ENCODE peak calls at places on chromosomes 16 and 17, in ten cellular contexts. S is HuH-7.5; M is C1 segment of cervical spinal cord; N is tibial nerve; E is stimulated activated CD8-positive, alpha-beta memory T cell treated with anti-CD3 and anti-CD28 coated beads, Interleukin-7, amount 100 ng/mL, for 1 hour; I is activated T-cell treated with anti-CD3 and anti-CD28 coated beads, Interleukin-2, amount 50 U/mL, for 48 hours; X is heart right ventricle; K is AG08395; G is AG20443; Q is pancreas. R is an unnamed sample.
A peak's percentile ranks its signal among the peaks of the same experiment; 100 is the strongest.

GRCh38 chr16:75204410-75204758 is 2.6 kb downstream of the CTRB2 start:
- DNase-seq in S (no peak), G (no peak), N (no peak), K (no peak), Q (peak; percentile 26), M (no peak), E (no peak), I (no peak), X (no peak), R (no peak)

GRCh38 chr17:41800601-41801373 is 11.0 kb downstream of the P3H4 start:
- DNase-seq in X (no peak), G (peak; percentile 78), K (no peak), I (no peak), N (no peak), Q (no peak), M (no peak), S (peak; percentile 4), E (no peak), R (no peak)

GRCh38 chr17:78787444-78787843 is 5.4 kb upstream of the CYTH1 start:
- DNase-seq in S (no peak), K (no peak), X (no peak), M (no peak), Q (no peak), G (no peak), I (no peak), E (no peak), N (no peak), R (no peak)

GRCh38 chr17:29390856-29391631 is 881 bp downstream of the TAOK1 start:
- DNase-seq in E (no peak), S (peak; percentile 35), Q (peak; percentile 20), G (peak; percentile 9), X (peak; percentile 15), M (peak; percentile 49), I (peak; percentile 43), N (peak; percentile 14), K (no peak), R (no peak)

GRCh38 chr16:14300631-14301149 is 229.6 kb downstream of the MRTFB start:
- DNase-seq in Q (peak; percentile 76), K (peak; percentile 79), G (peak; percentile 83), M (peak; percentile 51), N (peak; percentile 77), E (no peak), I (peak; percentile 54), X (peak; percentile 78), S (peak; percentile 71), R (peak; percentile 18)

GRCh38 chr16:57184890-57185445 is 871 bp downstream of the PSME3IP1 start:
- DNase-seq in I (peak; percentile 20), X (no peak), M (no peak), E (no peak), S (no peak), Q (no peak), G (no peak), N (no peak), K (no peak), R (no peak)

GRCh38 chr16:80027007-80027965 is 426.7 kb upstream of the MAF start:
- DNase-seq in X (peak; percentile 63), E (peak; percentile 9), K (peak; percentile 89), G (peak; percentile 92), S (peak; percentile 51), I (peak; percentile 66), M (no peak), N (peak; percentile 14), Q (peak; percentile 5), R (peak; percentile 90)

GRCh38 chr17:65633146-65633881 is 71.9 kb upstream of the AXIN2 start:
- DNase-seq in N (no peak), K (no peak), M (no peak), Q (no peak), G (no peak), E (no peak), X (no peak), I (no peak), S (no peak), R (no peak)

GRCh38 chr16:11014159-11014558 is 69.8 kb downstream of the CLEC16A start:
- DNase-seq in Q (no peak), E (no peak), N (no peak), K (no peak), S (no peak), G (no peak), X (no peak), M (no peak), I (no peak), R (no peak)

GRCh38 chr17:61477204-61477834 is 25.1 kb downstream of the TBX4 start:
- DNase-seq in N (no peak), E (no peak), Q (no peak), X (no peak), M (no peak), G (no peak), K (no peak), S (no peak), I (no peak), R (no peak)

GRCh38 chr17:27741971-27742370 is 58.4 kb downstream of the NOS2 start:
- DNase-seq in S (no peak), G (no peak), E (no peak), M (no peak), K (no peak), I (no peak), X (no peak), N (no peak), Q (no peak), R (no peak)

GRCh38 chr17:58377005-58377660 is 25.1 kb upstream of the SUPT4H1 start:
- DNase-seq in S (no peak), E (no peak), N (no peak), G (no peak), I (no peak), K (no peak), X (no peak), M (no peak), Q (peak; percentile 25), R (no peak)

GRCh38 chr17:16449121-16449570 is 33.8 kb downstream of the TRPV2 start:
- DNase-seq in N (no peak), S (no peak), E (no peak), G (peak; percentile 71), X (no peak), I (peak; percentile 52), M (no peak), Q (no peak), K (peak; percentile 60), R (no peak)

GRCh38 chr16:58494981-58495860 is 4.7 kb upstream of the NDRG4 start:
- DNase-seq in Q (peak; percentile 75), M (peak; percentile 87), X (peak; percentile 95), K (peak; percentile 97), G (peak; percentile 92), S (peak; percentile 66), I (peak; percentile 77), N (peak; percentile 88), E (no peak), R (peak; percentile 82)

GRCh38 chr17:50693041-50693682 is 14.6 kb downstream of the ANKRD40 start:
- DNase-seq in E (no peak), G (no peak), I (no peak), S (no peak), Q (no peak), K (no peak), N (no peak), M (no peak), X (no peak), R (no peak)